ENCODE peak calls at places on chromosomes 1 and 21, in five cellular contexts. M, D, L, H and V are unnamed samples.

GRCh38 chr1:27360159-27361043 is 6.4 kb downstream of the MAP3K6 start:
- DNase-seq in M (peak; percentile 60), D (no peak), L (no peak), H (no peak), V (no peak)

GRCh38 chr1:11845641-11846335 is 1.8 kb downstream of the NPPA start:
- DNase-seq in H (no peak), M (no peak), L (no peak), D (no peak), V (no peak)

GRCh38 chr1:163174524-163175437 is 27.9 kb downstream of the RGS5 start:
- DNase-seq in H (peak; percentile 63), L (peak; percentile 48), M (peak; percentile 51), D (no peak), V (peak; percentile 31)

GRCh38 chr1:67704351-67704750 is 19.4 kb downstream of the GADD45A start:
- DNase-seq in L (no peak), H (no peak), M (no peak), D (no peak), V (no peak)

GRCh38 chr1:230548997-230549396 is 93.3 kb upstream of the COG2 start:
- DNase-seq in D (no peak), H (no peak), L (no peak), M (no peak), V (no peak)

GRCh38 chr21:39062196-39062900 is 120.9 kb downstream of the PSMG1 start:
- DNase-seq in M (no peak), H (no peak), D (no peak), L (no peak), V (no peak)

GRCh38 chr1:38076038-38076437 is 29.4 kb upstream of the POU3F1 start:
- DNase-seq in M (no peak), H (peak; percentile 55), L (no peak), D (no peak), V (no peak)

GRCh38 chr1:203129501-203130231 is 2.1 kb downstream of the ADORA1 start:
- DNase-seq in L (no peak), M (no peak), D (no peak), H (no peak), V (no peak)

GRCh38 chr1:202618387-202619022 is 91.7 kb downstream of the SYT2 start:
- DNase-seq in D (no peak), H (no peak), L (no peak), M (no peak), V (no peak)